ENCODE peak calls at places on chromosomes 7 and 10, in ten cellular contexts. Z is GM23338, C is BJ, R is iris pigment epithelial cell, M is HEK293T, V is GM19239, N is hepatocyte, Q is NCI-H774, J is left cardiac atrium, K is Calu3. G is an unnamed sample.

GRCh38 chr7:25083201-25083600 is 41.9 kb downstream of the CYCS start:
- DNase-seq in J (no peak), Z (no peak), R (no peak), M (no peak), V (no peak), Q (no peak), C (no peak), K (no peak), N (no peak), G (no peak)

GRCh38 chr7:108037748-108038147 is 34.8 kb upstream of the LAMB1 start:
- DNase-seq in J (no peak), N (no peak), R (no peak), Q (no peak), V (no peak), M (no peak), C (no peak), K (no peak), Z (no peak), G (no peak)

GRCh38 chr7:117616694-117617093 is 136.9 kb downstream of the CFTR start:
- DNase-seq in V (no peak), C (no peak), J (no peak), K (no peak), R (no peak), Z (no peak), Q (no peak), M (no peak), N (no peak), G (no peak)

GRCh38 chr7:70694909-70695803 is 436.8 kb upstream of the GALNT17 start:
- DNase-seq in K (no peak), C (no peak), R (peak; percentile 40), N (peak; percentile 57), J (peak; percentile 28), M (no peak), Z (peak; percentile 48), V (no peak), Q (no peak), G (peak; percentile 24)

GRCh38 chr7:131656980-131657725 is 100.7 kb upstream of the PODXL start:
- DNase-seq in Z (no peak), R (no peak), N (no peak), C (no peak), Q (no peak), V (no peak), K (no peak), J (no peak), M (no peak), G (no peak)

GRCh38 chr7:41147651-41148360 is 555.1 kb downstream of the INHBA start:
- DNase-seq in K (no peak), R (no peak), M (no peak), Q (no peak), Z (no peak), V (no peak), J (no peak), N (no peak), C (no peak), G (no peak)

GRCh38 chr10:132987671-132988571 is 45.6 kb upstream of the CFAP46 start:
- DNase-seq in V (no peak), N (peak; percentile 64), J (peak; percentile 52), Q (no peak), Z (no peak), M (no peak), R (peak; percentile 67), K (no peak), C (peak; percentile 82), G (no peak)

GRCh38 chr10:3542185-3542611 is 242.8 kb downstream of the KLF6 start:
- DNase-seq in K (no peak), R (peak; percentile 66), Q (no peak), Z (no peak), J (no peak), C (peak; percentile 63), V (no peak), M (no peak), N (no peak), G (no peak)

GRCh38 chr7:24968165-24968564 is 11.8 kb downstream of the OSBPL3 start:
- DNase-seq in V (no peak), N (no peak), K (no peak), M (no peak), J (no peak), C (no peak), Z (no peak), Q (no peak), R (no peak), G (no peak)

GRCh38 chr7:143299840-143300239 is 11.7 kb downstream of the CASP2 start:
- DNase-seq in C (no peak), V (no peak), K (peak; percentile 61), J (no peak), N (peak; percentile 42), R (no peak), Z (peak; percentile 79), M (peak; percentile 69), Q (no peak), G (peak; percentile 66)

GRCh38 chr10:46557319-46558140 is 1.1 kb upstream of the GPRIN2 start:
- DNase-seq in R (no peak), Z (peak; percentile 77), K (peak; percentile 17), Q (no peak), J (no peak), N (no peak), V (no peak), C (no peak), M (no peak), G (peak; percentile 14)

GRCh38 chr7:45601816-45602540 is 27.8 kb downstream of the ADCY1 start:
- DNase-seq in M (no peak), V (no peak), J (no peak), R (no peak), Q (no peak), C (no peak), N (no peak), K (no peak), Z (no peak), G (no peak)

GRCh38 chr10:112963835-112964234 is 13.8 kb downstream of the TCF7L2 start:
- DNase-seq in M (no peak), K (no peak), R (peak; percentile 72), Q (no peak), J (no peak), N (peak; percentile 26), Z (no peak), C (no peak), V (no peak), G (no peak)

GRCh38 chr10:33917069-33917468 is 582.6 kb upstream of the NRP1 start:
- DNase-seq in Z (no peak), K (no peak), R (no peak), J (no peak), C (no peak), M (no peak), V (no peak), Q (no peak), N (no peak), G (no peak)

GRCh38 chr10:3825862-3826351 is 40.9 kb upstream of the KLF6 start:
- DNase-seq in Q (no peak), J (peak; percentile 68), V (no peak), Z (no peak), N (no peak), R (peak; percentile 12), K (no peak), C (no peak), M (no peak), G (no peak)

GRCh38 chr10:97708167-97708566 is 5.4 kb upstream of the MARVELD1 start:
- DNase-seq in K (no peak), J (no peak), Z (no peak), C (no peak), R (no peak), N (no peak), Q (no peak), M (no peak), V (no peak), G (no peak)

GRCh38 chr7:12508554-12508953 is 62.0 kb upstream of the SCIN start:
- DNase-seq in K (no peak), C (no peak), J (no peak), Z (no peak), M (no peak), Q (no peak), R (no peak), V (no peak), N (no peak), G (no peak)

G was measured in endothelial cell.